ENCODE peak calls at places on chromosomes 13 and 19, in seven cellular contexts. One of them, this sample, is unnamed.

GRCh38 chr19:35295792-35296462 is 4.0 kb downstream of the MAG start:
- DNase-seq in T1000: no peak
- DNase-seq in stimulated activated CD8-positive, alpha-beta memory T cell treated with anti-CD3 and anti-CD28 coated beads, Interleukin-7, amount 100 ng/mL, for 4 hours: no peak
- DNase-seq in activated CD4-positive, alpha-beta memory T cell treated with anti-CD3 and anti-CD28 coated beads for 36 hours: peak; percentile 55
- DNase-seq in NCI-H345: no peak
- DNase-seq in LoVo: no peak
- DNase-seq in HuH-7.5: no peak
- DNase-seq in this sample: no peak

GRCh38 chr19:38543807-38544568 is 73.8 kb downstream of the MAP4K1 start:
- DNase-seq in T1000: peak; percentile 60
- DNase-seq in stimulated activated CD8-positive, alpha-beta memory T cell treated with anti-CD3 and anti-CD28 coated beads, Interleukin-7, amount 100 ng/mL, for 4 hours: no peak
- DNase-seq in activated CD4-positive, alpha-beta memory T cell treated with anti-CD3 and anti-CD28 coated beads for 36 hours: peak; percentile 65
- DNase-seq in NCI-H345: peak; percentile 42
- DNase-seq in LoVo: peak; percentile 75
- DNase-seq in HuH-7.5: peak; percentile 68
- DNase-seq in this sample: no peak

GRCh38 chr13:48783181-48783630 is 129.5 kb downstream of the CYSLTR2 start:
- DNase-seq in T1000: peak; percentile 35
- DNase-seq in stimulated activated CD8-positive, alpha-beta memory T cell treated with anti-CD3 and anti-CD28 coated beads, Interleukin-7, amount 100 ng/mL, for 4 hours: no peak
- DNase-seq in activated CD4-positive, alpha-beta memory T cell treated with anti-CD3 and anti-CD28 coated beads for 36 hours: no peak
- DNase-seq in NCI-H345: no peak
- DNase-seq in LoVo: no peak
- DNase-seq in HuH-7.5: peak; percentile 40
- DNase-seq in this sample: no peak

GRCh38 chr19:53772943-53773342 is 51.2 kb downstream of the NLRP12 start:
- DNase-seq in T1000: peak; percentile 1
- DNase-seq in stimulated activated CD8-positive, alpha-beta memory T cell treated with anti-CD3 and anti-CD28 coated beads, Interleukin-7, amount 100 ng/mL, for 4 hours: peak; percentile 26
- DNase-seq in activated CD4-positive, alpha-beta memory T cell treated with anti-CD3 and anti-CD28 coated beads for 36 hours: peak; percentile 40
- DNase-seq in NCI-H345: peak; percentile 8
- DNase-seq in LoVo: peak; percentile 50
- DNase-seq in HuH-7.5: peak; percentile 34
- DNase-seq in this sample: peak; percentile 66

GRCh38 chr13:60922526-60923231 is 493.0 kb downstream of the PCDH20 start:
- DNase-seq in T1000: no peak
- DNase-seq in stimulated activated CD8-positive, alpha-beta memory T cell treated with anti-CD3 and anti-CD28 coated beads, Interleukin-7, amount 100 ng/mL, for 4 hours: no peak
- DNase-seq in activated CD4-positive, alpha-beta memory T cell treated with anti-CD3 and anti-CD28 coated beads for 36 hours: no peak
- DNase-seq in NCI-H345: no peak
- DNase-seq in LoVo: no peak
- DNase-seq in HuH-7.5: no peak
- DNase-seq in this sample: no peak

GRCh38 chr19:1475751-1476437 is 3.1 kb downstream of the C19orf25 start:
- DNase-seq in T1000: no peak
- DNase-seq in stimulated activated CD8-positive, alpha-beta memory T cell treated with anti-CD3 and anti-CD28 coated beads, Interleukin-7, amount 100 ng/mL, for 4 hours: no peak
- DNase-seq in activated CD4-positive, alpha-beta memory T cell treated with anti-CD3 and anti-CD28 coated beads for 36 hours: no peak
- DNase-seq in NCI-H345: no peak
- DNase-seq in LoVo: no peak
- DNase-seq in HuH-7.5: no peak
- DNase-seq in this sample: no peak

GRCh38 chr19:11164879-11165406 is 9.4 kb upstream of the SPC24 start:
- DNase-seq in T1000: no peak
- DNase-seq in stimulated activated CD8-positive, alpha-beta memory T cell treated with anti-CD3 and anti-CD28 coated beads, Interleukin-7, amount 100 ng/mL, for 4 hours: no peak
- DNase-seq in activated CD4-positive, alpha-beta memory T cell treated with anti-CD3 and anti-CD28 coated beads for 36 hours: no peak
- DNase-seq in NCI-H345: no peak
- DNase-seq in LoVo: no peak
- DNase-seq in HuH-7.5: no peak
- DNase-seq in this sample: no peak

GRCh38 chr19:39420769-39421168 is 8.3 kb downstream of the PLEKHG2 start:
- DNase-seq in T1000: no peak
- DNase-seq in stimulated activated CD8-positive, alpha-beta memory T cell treated with anti-CD3 and anti-CD28 coated beads, Interleukin-7, amount 100 ng/mL, for 4 hours: no peak
- DNase-seq in activated CD4-positive, alpha-beta memory T cell treated with anti-CD3 and anti-CD28 coated beads for 36 hours: no peak
- DNase-seq in NCI-H345: no peak
- DNase-seq in LoVo: no peak
- DNase-seq in HuH-7.5: no peak
- DNase-seq in this sample: no peak

GRCh38 chr13:51644649-51645048 is 60.4 kb downstream of the WDFY2 start:
- DNase-seq in T1000: no peak
- DNase-seq in stimulated activated CD8-positive, alpha-beta memory T cell treated with anti-CD3 and anti-CD28 coated beads, Interleukin-7, amount 100 ng/mL, for 4 hours: no peak
- DNase-seq in activated CD4-positive, alpha-beta memory T cell treated with anti-CD3 and anti-CD28 coated beads for 36 hours: no peak
- DNase-seq in NCI-H345: no peak
- DNase-seq in LoVo: no peak
- DNase-seq in HuH-7.5: no peak
- DNase-seq in this sample: no peak

GRCh38 chr13:24389506-24389905 is 80.1 kb downstream of the C1QTNF9 start:
- DNase-seq in T1000: no peak
- DNase-seq in stimulated activated CD8-positive, alpha-beta memory T cell treated with anti-CD3 and anti-CD28 coated beads, Interleukin-7, amount 100 ng/mL, for 4 hours: no peak
- DNase-seq in activated CD4-positive, alpha-beta memory T cell treated with anti-CD3 and anti-CD28 coated beads for 36 hours: no peak
- DNase-seq in NCI-H345: no peak
- DNase-seq in LoVo: no peak
- DNase-seq in HuH-7.5: no peak
- DNase-seq in this sample: no peak

This sample was measured in neural crest cell.